ENCODE peak calls at places on chromosomes 7 and 10, in five cellular contexts. O, W, F, S and J are unnamed samples.

GRCh38 chr10:14554091-14554842 is 220.4 kb downstream of the FAM107B start:
- DNase-seq in O (no peak), W (peak; percentile 77), F (no peak), S (no peak), J (peak; percentile 61)

GRCh38 chr7:141012696-141013344 is 1.9 kb downstream of the MRPS33 start:
- DNase-seq in O (no peak), W (no peak), F (no peak), S (no peak), J (no peak)

GRCh38 chr7:32163141-32163806 is 93.1 kb upstream of the PDE1C start:
- DNase-seq in O (no peak), W (peak; percentile 42), F (peak; percentile 49), S (no peak), J (no peak)

GRCh38 chr10:48404646-48405045 is 98.2 kb downstream of the MAPK8 start:
- DNase-seq in O (no peak), W (no peak), F (no peak), S (no peak), J (no peak)

GRCh38 chr10:121596668-121597503 is 1.4 kb downstream of the FGFR2 start:
- DNase-seq in O (peak; percentile 73), W (peak; percentile 42), F (peak; percentile 56), S (no peak), J (no peak)

GRCh38 chr7:68043546-68043945 is 1046.9 kb downstream of the TYW1 start:
- DNase-seq in O (no peak), W (no peak), F (no peak), S (no peak), J (no peak)

GRCh38 chr10:15624405-15625191 is 95.1 kb downstream of the ITGA8 start:
- DNase-seq in O (no peak), W (no peak), F (no peak), S (no peak), J (no peak)

GRCh38 chr7:30068117-30068516 is 39.9 kb downstream of the PLEKHA8 start:
- DNase-seq in O (no peak), W (no peak), F (no peak), S (no peak), J (no peak)

GRCh38 chr10:123669901-123670300 is 3.7 kb downstream of the GPR26 start:
- DNase-seq in O (no peak), W (no peak), F (no peak), S (no peak), J (no peak)

GRCh38 chr10:122140941-122141623 is 130.0 kb upstream of the BTBD16 start:
- DNase-seq in O (no peak), W (peak; percentile 76), F (peak; percentile 85), S (no peak), J (no peak)

GRCh38 chr10:50992972-50993766 is 81.1 kb upstream of the PRKG1 start:
- DNase-seq in O (peak; percentile 38), W (peak; percentile 25), F (peak; percentile 60), S (no peak), J (no peak)

DNA sequence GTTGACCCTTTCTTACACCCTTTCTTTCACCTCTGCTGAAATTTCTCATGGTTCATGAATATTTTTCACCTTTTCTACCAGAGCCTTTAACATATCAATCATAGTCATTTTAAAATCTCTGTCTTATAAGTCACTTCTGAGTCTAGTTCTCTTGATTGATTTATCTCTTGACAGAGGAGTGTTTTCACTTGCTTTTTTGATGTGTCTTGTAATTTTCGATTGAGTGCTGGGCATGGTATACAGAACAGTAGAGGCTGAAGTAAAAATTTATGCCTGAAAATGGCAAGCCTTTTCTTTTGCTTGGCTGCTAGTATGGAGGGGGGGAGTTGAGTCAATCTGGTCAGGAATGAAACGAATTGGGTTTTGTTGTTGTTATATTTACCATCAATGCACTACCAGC is 41.2 kb upstream of the NPTX2 start:
- DNase-seq in O (no peak), W (no peak), F (no peak), S (no peak), J (no peak)
- H3K9me3 ChIP-seq in O (peaks cover 7% of the 10 kb centered on the region), W (no peaks in the 10 kb centered on the region), F (no peaks in the 10 kb centered on the region), S (no peaks in the 10 kb centered on the region), J (peaks cover 3% of the 10 kb centered on the region)

GRCh38 chr7:74242122-74242443 is 12.1 kb downstream of the RFC2 start:
- DNase-seq in O (no peak), W (no peak), F (no peak), S (no peak), J (no peak)

GRCh38 chr7:74234549-74234948 is 19.6 kb downstream of the RFC2 start:
- DNase-seq in O (no peak), W (no peak), F (no peak), S (no peak), J (peak; percentile 54)

GRCh38 chr7:74236284-74236683 is 17.9 kb downstream of the RFC2 start:
- DNase-seq in O (no peak), W (no peak), F (no peak), S (no peak), J (no peak)

GRCh38 chr7:74235525-74236269 is 18.5 kb downstream of the RFC2 start:
- DNase-seq in O (no peak), W (no peak), F (no peak), S (no peak), J (no peak)

DNA sequence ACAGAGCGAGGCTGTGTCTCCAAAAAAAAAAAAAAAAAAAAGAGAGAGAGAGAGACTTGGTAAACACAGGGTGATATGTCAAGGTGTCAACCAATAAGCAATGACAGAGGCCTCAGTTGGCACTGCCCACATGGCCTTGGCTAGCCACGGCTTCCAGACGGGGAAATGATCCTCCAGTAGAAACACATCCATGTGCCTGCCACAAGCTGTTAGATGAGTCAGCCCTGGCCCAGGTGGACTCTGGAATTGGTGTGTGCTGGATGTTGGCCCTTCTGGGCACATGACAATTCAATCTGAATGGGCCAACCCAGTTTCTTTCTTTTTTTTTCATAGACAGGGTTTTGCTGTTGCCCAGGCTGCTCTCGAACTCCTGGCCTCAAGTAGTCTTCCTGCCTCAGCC is 13.7 kb downstream of the RFC2 start:
- DNase-seq in O (no peak), W (peak; percentile 48), F (no peak), S (no peak), J (no peak)
- H3K4me1 ChIP-seq in O (no peaks in the 10 kb centered on the region), W (no peaks in the 10 kb centered on the region), F (peaks cover 2% of the 10 kb centered on the region), S (peaks cover 7% of the 10 kb centered on the region), J (peaks cover 33% of the 10 kb centered on the region)

GRCh38 chr7:157495594-157495993 is 158.8 kb downstream of the DNAJB6 start:
- DNase-seq in O (no peak), W (no peak), F (no peak), S (peak; percentile 32), J (no peak)
- H3K9me3 ChIP-seq in O (no peaks in the 10 kb centered on the region), W (no peaks in the 10 kb centered on the region), F (peaks cover 5% of the 10 kb centered on the region), S (no peaks in the 10 kb centered on the region), J (no peaks in the 10 kb centered on the region)

GRCh38 chr10:102649770-102650654 is 5.7 kb downstream of the TRIM8 start:
- DNase-seq in O (no peak), W (no peak), F (no peak), S (no peak), J (peak; percentile 63)
- H3K4me1 ChIP-seq in O (peaks cover 5% of the 10 kb centered on the region), W (peaks cover 87% of the 10 kb centered on the region), F (peaks cover 60% of the 10 kb centered on the region), S (peaks cover 66% of the 10 kb centered on the region), J (peaks cover 79% of the 10 kb centered on the region)

GRCh38 chr7:157476654-157477549 is 140.1 kb downstream of the DNAJB6 start:
- DNase-seq in O (peak; percentile 15), W (peak; percentile 5), F (no peak), S (no peak), J (no peak)

GRCh38 chr7:157480651-157481050 is 143.8 kb downstream of the DNAJB6 start:
- DNase-seq in O (peak; percentile 24), W (peak; percentile 3), F (no peak), S (no peak), J (no peak)

GRCh38 chr7:157481389-157481788 is 144.6 kb downstream of the DNAJB6 start:
- DNase-seq in O (peak; percentile 10), W (no peak), F (no peak), S (no peak), J (no peak)

GRCh38 chr7:157477550-157478212 is 140.9 kb downstream of the DNAJB6 start:
- DNase-seq in O (peak; percentile 27), W (peak; percentile 8), F (no peak), S (no peak), J (no peak)

GRCh38 chr7:157479326-157479725 is 142.5 kb downstream of the DNAJB6 start:
- DNase-seq in O (peak; percentile 15), W (peak; percentile 5), F (no peak), S (no peak), J (no peak)
- H3K9me3 ChIP-seq in O (no peaks in the 10 kb centered on the region), W (no peaks in the 10 kb centered on the region), F (no peaks in the 10 kb centered on the region), S (no peaks in the 10 kb centered on the region), J (no peaks in the 10 kb centered on the region)